ENCODE peak calls at places on chromosomes 5 and 9, in five cellular contexts. One of them, this sample, is unnamed.

GRCh38 chr9:73269430-73270101 is 117.9 kb downstream of the ANXA1 start:
- DNase-seq in IMR-90: peak; percentile 2
- DNase-seq in AG09309: no peak
- DNase-seq in GM13976: no peak
- DNase-seq in CD4-positive, alpha-beta T cell: no peak
- DNase-seq in this sample: peak; percentile 1

GRCh38 chr9:114745108-114745848 is 60.6 kb downstream of the TNFSF15 start:
- DNase-seq in IMR-90: no peak
- DNase-seq in AG09309: no peak
- DNase-seq in GM13976: no peak
- DNase-seq in CD4-positive, alpha-beta T cell: no peak
- DNase-seq in this sample: no peak

GRCh38 chr9:100063185-100063584 is 35.6 kb downstream of the ERP44 start:
- DNase-seq in IMR-90: peak; percentile 20
- DNase-seq in AG09309: no peak
- DNase-seq in GM13976: no peak
- DNase-seq in CD4-positive, alpha-beta T cell: no peak
- DNase-seq in this sample: peak; percentile 22

GRCh38 chr9:93589688-93590087 is 13.3 kb downstream of the PHF2 start:
- DNase-seq in IMR-90: peak; percentile 52
- DNase-seq in AG09309: no peak
- DNase-seq in GM13976: no peak
- DNase-seq in CD4-positive, alpha-beta T cell: no peak
- DNase-seq in this sample: no peak

GRCh38 chr9:74876611-74877010 is 11.1 kb downstream of the TRPM6 start:
- DNase-seq in IMR-90: no peak
- DNase-seq in AG09309: no peak
- DNase-seq in GM13976: no peak
- DNase-seq in CD4-positive, alpha-beta T cell: no peak
- DNase-seq in this sample: no peak

GRCh38 chr5:34574976-34575467 is 81.1 kb upstream of the RAI14 start:
- DNase-seq in IMR-90: no peak
- DNase-seq in AG09309: no peak
- DNase-seq in GM13976: no peak
- DNase-seq in CD4-positive, alpha-beta T cell: no peak
- DNase-seq in this sample: no peak

GRCh38 chr5:66694036-66694435 is 97.8 kb downstream of the MAST4 start:
- DNase-seq in IMR-90: no peak
- DNase-seq in AG09309: no peak
- DNase-seq in GM13976: no peak
- DNase-seq in CD4-positive, alpha-beta T cell: no peak
- DNase-seq in this sample: no peak

GRCh38 chr9:4864234-4864661 is 71.5 kb downstream of the RCL1 start:
- DNase-seq in IMR-90: no peak
- DNase-seq in AG09309: no peak
- DNase-seq in GM13976: no peak
- DNase-seq in CD4-positive, alpha-beta T cell: no peak
- DNase-seq in this sample: no peak

GRCh38 chr9:1490341-1491115 is 440.4 kb downstream of the DMRT2 start:
- DNase-seq in IMR-90: no peak
- DNase-seq in AG09309: no peak
- DNase-seq in GM13976: peak; percentile 36
- DNase-seq in CD4-positive, alpha-beta T cell: no peak
- DNase-seq in this sample: peak; percentile 17

GRCh38 chr5:5183192-5183699 is 43.1 kb downstream of the ADAMTS16 start:
- DNase-seq in IMR-90: no peak
- DNase-seq in AG09309: no peak
- DNase-seq in GM13976: no peak
- DNase-seq in CD4-positive, alpha-beta T cell: no peak
- DNase-seq in this sample: no peak

GRCh38 chr5:153520137-153520536 is 29.7 kb downstream of the GRIA1 start:
- DNase-seq in IMR-90: no peak
- DNase-seq in AG09309: no peak
- DNase-seq in GM13976: no peak
- DNase-seq in CD4-positive, alpha-beta T cell: no peak
- DNase-seq in this sample: no peak

GRCh38 chr5:181160144-181160754 is 12.9 kb downstream of the OR2V2 start:
- DNase-seq in IMR-90: peak; percentile 59
- DNase-seq in AG09309: no peak
- DNase-seq in GM13976: peak; percentile 85
- DNase-seq in CD4-positive, alpha-beta T cell: peak; percentile 90
- DNase-seq in this sample: peak; percentile 78

GRCh38 chr5:131289738-131290137 is 25.9 kb downstream of the CDC42SE2 start:
- DNase-seq in IMR-90: no peak
- DNase-seq in AG09309: no peak
- DNase-seq in GM13976: no peak
- DNase-seq in CD4-positive, alpha-beta T cell: no peak
- DNase-seq in this sample: no peak

GRCh38 chr9:132046456-132046855 is 33.2 kb downstream of the MED27 start:
- DNase-seq in IMR-90: peak; percentile 31
- DNase-seq in AG09309: no peak
- DNase-seq in GM13976: no peak
- DNase-seq in CD4-positive, alpha-beta T cell: no peak
- DNase-seq in this sample: no peak

GRCh38 chr5:123696948-123697347 is 185.0 kb downstream of the CSNK1G3 start:
- DNase-seq in IMR-90: peak; percentile 7
- DNase-seq in AG09309: no peak
- DNase-seq in GM13976: no peak
- DNase-seq in CD4-positive, alpha-beta T cell: no peak
- DNase-seq in this sample: no peak

GRCh38 chr5:994821-995220 is 13.8 kb upstream of the NKD2 start:
- DNase-seq in IMR-90: no peak
- DNase-seq in AG09309: no peak
- DNase-seq in GM13976: no peak
- DNase-seq in CD4-positive, alpha-beta T cell: no peak
- DNase-seq in this sample: no peak

GRCh38 chr5:148623741-148624140 is 30.6 kb downstream of the HTR4 start:
- DNase-seq in IMR-90: no peak
- DNase-seq in AG09309: no peak
- DNase-seq in GM13976: no peak
- DNase-seq in CD4-positive, alpha-beta T cell: no peak
- DNase-seq in this sample: no peak

GRCh38 chr5:59586811-59587340 is 306.6 kb downstream of the PDE4D start:
- DNase-seq in IMR-90: no peak
- DNase-seq in AG09309: no peak
- DNase-seq in GM13976: no peak
- DNase-seq in CD4-positive, alpha-beta T cell: no peak
- DNase-seq in this sample: no peak

GRCh38 chr9:30075451-30076199 is 2308.8 kb upstream of the ACO1 start:
- DNase-seq in IMR-90: no peak
- DNase-seq in AG09309: no peak
- DNase-seq in GM13976: peak; percentile 31
- DNase-seq in CD4-positive, alpha-beta T cell: no peak
- DNase-seq in this sample: peak; percentile 5

GRCh38 chr5:42982107-42982622 is 58.0 kb downstream of the ANXA2R start:
- DNase-seq in IMR-90: no peak
- DNase-seq in AG09309: no peak
- DNase-seq in GM13976: no peak
- DNase-seq in CD4-positive, alpha-beta T cell: no peak
- DNase-seq in this sample: no peak

GRCh38 chr9:16552252-16552651 is 318.2 kb downstream of the BNC2 start:
- DNase-seq in IMR-90: no peak
- DNase-seq in AG09309: no peak
- DNase-seq in GM13976: no peak
- DNase-seq in CD4-positive, alpha-beta T cell: no peak
- DNase-seq in this sample: no peak

GRCh38 chr9:89038354-89039091 is 47.3 kb downstream of the S1PR3 start:
- DNase-seq in IMR-90: peak; percentile 97
- DNase-seq in AG09309: peak; percentile 87
- DNase-seq in GM13976: no peak
- DNase-seq in CD4-positive, alpha-beta T cell: no peak
- DNase-seq in this sample: no peak

GRCh38 chr5:96775050-96775449 is 32.7 kb downstream of the ERAP1 start:
- DNase-seq in IMR-90: no peak
- DNase-seq in AG09309: no peak
- DNase-seq in GM13976: no peak
- DNase-seq in CD4-positive, alpha-beta T cell: no peak
- DNase-seq in this sample: no peak

GRCh38 chr5:175847503-175847902 is 23.9 kb upstream of the CPLX2 start:
- DNase-seq in IMR-90: peak; percentile 19
- DNase-seq in AG09309: no peak
- DNase-seq in GM13976: peak; percentile 52
- DNase-seq in CD4-positive, alpha-beta T cell: no peak
- DNase-seq in this sample: no peak

GRCh38 chr5:111984044-111984443 is 227.1 kb upstream of the NREP start:
- DNase-seq in IMR-90: peak; percentile 92
- DNase-seq in AG09309: peak; percentile 81
- DNase-seq in GM13976: peak; percentile 57
- DNase-seq in CD4-positive, alpha-beta T cell: no peak
- DNase-seq in this sample: peak; percentile 32

DNA sequence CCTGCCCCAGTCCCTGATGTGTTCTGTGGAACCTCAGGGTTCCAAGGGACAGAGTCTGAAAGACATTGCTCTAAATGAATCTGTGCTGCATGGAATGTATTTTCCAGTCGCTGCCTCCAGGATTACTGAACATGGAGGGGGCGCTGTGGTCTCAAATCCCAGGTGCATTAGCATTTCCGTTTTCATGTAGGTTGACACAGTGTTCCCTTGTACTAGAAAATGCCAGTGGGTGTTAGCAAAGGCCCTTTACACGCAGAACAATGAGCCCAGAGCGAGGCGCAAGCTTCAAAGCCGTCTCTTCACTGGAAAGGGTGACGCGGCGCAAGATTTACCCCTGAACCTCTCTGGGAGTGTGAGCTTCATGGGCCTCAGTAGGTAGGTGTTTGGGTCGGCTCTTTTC is 308.3 kb downstream of the SLIT3 start:
- DNase-seq in IMR-90: no peak
- DNase-seq in AG09309: no peak
- DNase-seq in GM13976: no peak
- DNase-seq in CD4-positive, alpha-beta T cell: no peak
- DNase-seq in this sample: no peak
- TF ChIP-seq CTCF in IMR-90: no peak
- TF ChIP-seq CTCF in AG09309: no peak
- TF ChIP-seq CTCF in GM13976: no peak
- TF ChIP-seq CTCF in CD4-positive, alpha-beta T cell: no peak
- TF ChIP-seq CTCF in this sample: no peak

DNA sequence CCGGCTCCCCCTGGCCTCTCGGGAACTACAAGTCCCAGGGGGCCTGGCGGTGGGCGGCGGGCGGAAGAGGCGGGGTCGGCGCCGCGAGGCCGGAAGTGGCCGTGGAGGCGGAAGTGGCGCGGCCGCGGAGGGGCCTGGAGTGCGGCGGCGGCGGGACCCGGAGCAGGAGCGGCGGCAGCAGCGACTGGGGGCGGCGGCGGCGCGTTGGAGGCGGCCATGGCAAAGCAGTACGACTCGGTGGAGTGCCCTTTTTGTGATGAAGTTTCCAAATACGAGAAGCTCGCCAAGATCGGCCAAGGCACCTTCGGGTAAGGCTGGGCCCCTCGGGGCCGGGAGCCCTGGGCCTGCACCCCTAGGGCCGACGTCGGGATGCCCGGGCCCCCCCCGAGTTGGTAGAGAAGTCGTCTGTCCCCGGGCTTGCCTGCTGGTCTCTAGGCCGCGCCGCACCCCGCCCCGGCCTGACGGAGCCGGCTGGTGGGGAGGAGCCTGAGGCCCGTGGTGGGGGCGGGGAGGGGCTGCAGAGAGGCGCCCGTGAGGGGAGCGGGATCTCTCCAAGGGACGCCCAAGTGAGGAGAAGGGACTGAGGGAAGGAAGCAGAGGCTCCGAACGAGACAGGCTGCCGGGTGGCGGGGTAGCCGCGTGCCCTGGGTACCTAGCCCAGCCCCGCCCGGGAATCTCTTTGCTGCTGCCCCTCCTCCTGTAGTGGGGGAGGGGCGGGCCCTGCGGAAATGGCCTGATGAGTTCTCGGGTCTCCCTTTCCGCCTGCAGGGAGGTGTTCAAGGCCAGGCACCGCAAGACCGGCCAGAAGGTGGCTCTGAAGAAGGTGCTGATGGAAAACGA is at the start of gene CDK9:
- DNase-seq in IMR-90: peak; percentile 81
- DNase-seq in AG09309: no peak
- DNase-seq in GM13976: peak; percentile 95
- DNase-seq in CD4-positive, alpha-beta T cell: peak; percentile 85
- DNase-seq in this sample: peak; percentile 98
- TF ChIP-seq CTCF in IMR-90: no peak
- TF ChIP-seq CTCF in AG09309: no peak
- TF ChIP-seq CTCF in GM13976: peak; percentile 24
- TF ChIP-seq CTCF in CD4-positive, alpha-beta T cell: no peak
- TF ChIP-seq CTCF in this sample: peak; percentile 4

GRCh38 chr9:109411069-109411761 is 86.9 kb downstream of the PTPN3 start:
- DNase-seq in IMR-90: no peak
- DNase-seq in AG09309: no peak
- DNase-seq in GM13976: peak; percentile 77
- DNase-seq in CD4-positive, alpha-beta T cell: no peak
- DNase-seq in this sample: peak; percentile 68

GRCh38 chr9:109416135-109416706 is 81.9 kb downstream of the PTPN3 start:
- DNase-seq in IMR-90: no peak
- DNase-seq in AG09309: no peak
- DNase-seq in GM13976: peak; percentile 72
- DNase-seq in CD4-positive, alpha-beta T cell: no peak
- DNase-seq in this sample: peak; percentile 66

GRCh38 chr9:109411818-109412352 is 86.2 kb downstream of the PTPN3 start:
- DNase-seq in IMR-90: peak; percentile 50
- DNase-seq in AG09309: peak; percentile 32
- DNase-seq in GM13976: peak; percentile 64
- DNase-seq in CD4-positive, alpha-beta T cell: no peak
- DNase-seq in this sample: peak; percentile 44

GRCh38 chr9:109417054-109417453 is 81.1 kb downstream of the PTPN3 start:
- DNase-seq in IMR-90: peak; percentile 10
- DNase-seq in AG09309: no peak
- DNase-seq in GM13976: no peak
- DNase-seq in CD4-positive, alpha-beta T cell: no peak
- DNase-seq in this sample: no peak

GRCh38 chr9:109414125-109414785 is 83.9 kb downstream of the PTPN3 start:
- DNase-seq in IMR-90: no peak
- DNase-seq in AG09309: no peak
- DNase-seq in GM13976: no peak
- DNase-seq in CD4-positive, alpha-beta T cell: no peak
- DNase-seq in this sample: no peak
- TF ChIP-seq CTCF in IMR-90: no peak
- TF ChIP-seq CTCF in AG09309: no peak
- TF ChIP-seq CTCF in GM13976: no peak
- TF ChIP-seq CTCF in CD4-positive, alpha-beta T cell: no peak
- TF ChIP-seq CTCF in this sample: no peak

DNA sequence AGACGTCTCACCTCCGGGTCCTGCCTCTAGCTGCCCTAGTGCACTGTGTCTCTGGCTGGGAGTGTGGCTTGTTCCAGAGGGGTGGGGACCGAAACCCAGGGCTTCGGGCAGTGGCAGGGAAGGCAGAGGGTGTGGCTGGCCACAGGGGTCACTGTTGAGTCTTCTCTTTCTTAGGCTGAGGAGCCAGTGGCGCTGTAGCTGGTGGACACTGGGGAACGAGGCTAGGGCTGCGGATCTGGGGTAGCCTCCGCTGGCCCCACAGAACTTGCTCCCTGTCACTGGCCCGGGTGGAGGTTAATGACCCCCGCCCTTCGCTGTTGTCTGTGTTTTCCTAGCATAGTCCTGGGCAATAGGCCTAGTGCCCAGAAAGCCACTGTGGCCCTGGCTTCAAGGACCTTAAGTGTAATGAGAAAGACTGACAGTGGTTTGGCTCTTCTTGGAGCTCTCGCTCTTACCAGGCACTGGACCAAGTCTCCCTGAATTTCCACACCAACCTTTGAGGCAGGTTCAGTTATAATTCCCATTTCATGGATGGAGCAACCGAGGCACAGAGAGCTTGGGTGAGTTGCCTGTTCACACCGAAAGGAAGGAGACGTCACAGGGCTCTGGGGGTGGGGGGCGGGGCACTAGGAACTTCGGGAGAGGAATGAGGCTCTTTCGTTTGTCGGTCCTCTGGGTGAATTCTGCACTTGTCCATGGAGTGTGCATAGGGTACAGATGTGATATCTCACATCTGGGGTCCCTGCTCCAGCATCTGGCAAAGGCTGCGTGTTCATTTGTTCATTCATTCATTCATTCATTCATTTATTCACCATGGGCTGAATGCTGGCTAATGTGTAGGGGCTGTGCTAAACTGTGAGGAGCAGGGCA is 4.8 kb upstream of the IER5L start:
- DNase-seq in IMR-90: no peak
- DNase-seq in AG09309: no peak
- DNase-seq in GM13976: no peak
- DNase-seq in CD4-positive, alpha-beta T cell: no peak
- DNase-seq in this sample: no peak
- TF ChIP-seq CTCF in IMR-90: peak; percentile 29
- TF ChIP-seq CTCF in AG09309: peak; percentile 28
- TF ChIP-seq CTCF in GM13976: peak; percentile 15
- TF ChIP-seq CTCF in CD4-positive, alpha-beta T cell: no peak
- TF ChIP-seq CTCF in this sample: no peak

This sample was measured in GM20000.